ENCODE peak calls at places on chromosomes 6 and 20, in five cellular contexts. K is CD8-positive, alpha-beta T cell; N is AG04449; U is HFF-Myc; R is GM12878. M is an unnamed sample.

GRCh38 chr20:46651091-46651962 is at the start of gene SLC13A3:
- DNase-seq in R (no peak), N (no peak), U (no peak), K (no peak), M (no peak)

GRCh38 chr6:62338477-62338876 is 52.5 kb upstream of the KHDRBS2 start:
- DNase-seq in N (no peak), R (no peak), U (no peak), K (no peak), M (no peak)

GRCh38 chr6:168123165-168123911 is 44.3 kb upstream of the FRMD1 start:
- DNase-seq in K (no peak), U (no peak), N (no peak), R (no peak), M (no peak)

GRCh38 chr6:130843575-130844320 is 16.5 kb downstream of the SMLR1 start:
- DNase-seq in N (no peak), K (no peak), U (peak; percentile 50), R (peak; percentile 9), M (no peak)

GRCh38 chr6:27472182-27472616 is 706 bp downstream of the ZNF184 start:
- DNase-seq in N (no peak), U (peak; percentile 59), K (peak; percentile 73), R (peak; percentile 62), M (peak; percentile 46)

GRCh38 chr6:119671105-119671504 is 321.5 kb upstream of the MAN1A1 start:
- DNase-seq in N (no peak), K (no peak), U (no peak), R (no peak), M (no peak)

GRCh38 chr20:4244700-4245485 is 229.5 kb upstream of the RNF24 start:
- DNase-seq in U (no peak), N (no peak), K (no peak), R (no peak), M (no peak)

GRCh38 chr6:168130168-168130651 is 51.2 kb upstream of the FRMD1 start:
- DNase-seq in R (no peak), K (no peak), N (no peak), U (no peak), M (no peak)

GRCh38 chr20:17947474-17947815 is 21.1 kb downstream of the SNX5 start:
- DNase-seq in U (no peak), K (no peak), N (no peak), R (no peak), M (no peak)

GRCh38 chr6:72140795-72141194 is 254.4 kb downstream of the RIMS1 start:
- DNase-seq in U (no peak), K (no peak), R (no peak), N (no peak), M (no peak)

GRCh38 chr6:72238900-72239299 is 352.6 kb downstream of the RIMS1 start:
- DNase-seq in U (no peak), K (no peak), R (no peak), N (no peak), M (no peak)

GRCh38 chr6:125154184-125155135 is 887 bp downstream of the TPD52L1 start:
- DNase-seq in K (no peak), R (no peak), U (no peak), N (no peak), M (no peak)

GRCh38 chr6:82691997-82692396 is 328.4 kb downstream of the TPBG start:
- DNase-seq in R (no peak), U (no peak), N (no peak), K (no peak), M (no peak)

GRCh38 chr6:82687855-82688254 is 324.2 kb downstream of the TPBG start:
- DNase-seq in N (no peak), R (no peak), K (no peak), U (no peak), M (no peak)

GRCh38 chr6:82686719-82687118 is 323.1 kb downstream of the TPBG start:
- DNase-seq in N (no peak), R (no peak), U (no peak), K (no peak), M (no peak)

GRCh38 chr6:82690283-82690682 is 326.7 kb downstream of the TPBG start:
- DNase-seq in R (no peak), U (no peak), K (no peak), N (no peak), M (no peak)
- H3K4me3 ChIP-seq in R (no peak overlapping the region), U (no peak overlapping the region), K (no peak overlapping the region), N (no peak overlapping the region), M (no peak overlapping the region)

GRCh38 chr6:8830794-8831193 is 395.4 kb upstream of the SLC35B3 start:
- DNase-seq in K (no peak), U (no peak), R (no peak), N (no peak), M (no peak)
- H3K4me3 ChIP-seq in K (no peak overlapping the region), U (no peak overlapping the region), R (no peak overlapping the region), N (no peak overlapping the region), M (no peak overlapping the region)

DNA sequence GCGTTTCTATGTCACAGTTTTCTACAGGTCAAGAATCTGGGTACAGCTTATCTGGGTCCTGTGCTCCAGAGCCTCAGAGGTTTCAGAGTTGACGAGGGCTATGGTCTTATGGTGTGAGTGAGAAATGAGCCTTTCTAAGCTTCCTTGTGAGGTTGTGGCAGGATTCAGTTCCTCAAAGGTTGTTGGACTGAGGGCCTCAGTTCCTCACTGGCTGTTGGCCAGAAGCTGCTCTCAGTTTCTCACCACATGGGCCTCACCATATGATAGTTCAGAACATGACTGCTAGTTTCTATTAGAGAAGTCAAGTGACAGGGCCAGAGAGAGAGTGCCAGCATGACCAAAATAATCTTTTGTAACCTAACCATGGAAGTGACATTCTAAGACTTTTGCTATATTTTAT is 96.1 kb downstream of the NUS1 start:
- DNase-seq in K (no peak), N (no peak), R (peak; percentile 90), U (no peak), M (peak; percentile 95)
- H3K4me3 ChIP-seq in K (no peak overlapping the region), N (no peak overlapping the region), R (no peak overlapping the region), U (no peak overlapping the region), M (no peak overlapping the region)

GRCh38 chr6:143742070-143742954 is 64.5 kb downstream of the PHACTR2 start:
- DNase-seq in N (no peak), K (no peak), R (no peak), U (no peak), M (no peak)
- H3K4me3 ChIP-seq in N (no peak overlapping the region), K (no peak overlapping the region), R (no peak overlapping the region), U (no peak overlapping the region), M (no peak overlapping the region)

GRCh38 chr6:5490495-5491069 is 229.3 kb downstream of the FARS2 start:
- DNase-seq in K (no peak), R (no peak), U (no peak), N (no peak), M (no peak)

GRCh38 chr6:5484692-5485091 is 223.4 kb downstream of the FARS2 start:
- DNase-seq in R (no peak), U (no peak), N (no peak), K (no peak), M (no peak)

GRCh38 chr6:5481024-5481423 is 219.7 kb downstream of the FARS2 start:
- DNase-seq in U (no peak), N (no peak), R (no peak), K (no peak), M (no peak)

GRCh38 chr6:5482619-5483018 is 221.3 kb downstream of the FARS2 start:
- DNase-seq in K (no peak), N (no peak), R (no peak), U (no peak), M (no peak)

GRCh38 chr6:5486214-5486613 is 224.9 kb downstream of the FARS2 start:
- DNase-seq in K (no peak), R (peak; percentile 64), U (no peak), N (no peak), M (no peak)
- H3K4me3 ChIP-seq in K (no peak overlapping the region), R (peak overlapping the region; percentile 42), U (no peak overlapping the region), N (no peak overlapping the region), M (no peak overlapping the region)

GRCh38 chr6:86712039-86712438 is 225.3 kb upstream of the HTR1E start:
- DNase-seq in U (no peak), K (no peak), R (no peak), N (no peak), M (no peak)

DNA sequence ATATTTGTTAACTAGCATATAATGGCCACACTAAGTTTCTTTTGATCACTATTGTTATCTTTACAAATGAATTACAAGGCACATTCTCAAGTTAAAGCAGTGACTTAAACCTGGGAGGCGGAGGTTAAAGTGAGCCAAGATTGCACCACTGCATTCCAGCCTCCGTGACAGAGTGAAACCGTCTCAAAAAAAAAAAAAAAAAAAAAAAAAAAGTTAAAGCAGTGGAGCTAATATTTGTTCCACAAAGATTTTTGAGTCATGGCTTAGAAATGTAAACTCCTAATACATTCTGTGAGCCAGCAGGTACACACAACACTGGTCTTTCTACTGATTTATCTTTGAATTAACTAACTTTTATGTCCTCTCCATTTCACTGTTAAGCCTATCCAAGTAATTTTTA is 221.7 kb upstream of the HTR1E start:
- DNase-seq in R (no peak), N (no peak), U (no peak), K (no peak), M (no peak)
- H3K4me3 ChIP-seq in R (no peak overlapping the region), N (no peak overlapping the region), U (no peak overlapping the region), K (no peak overlapping the region), M (no peak overlapping the region)

DNA sequence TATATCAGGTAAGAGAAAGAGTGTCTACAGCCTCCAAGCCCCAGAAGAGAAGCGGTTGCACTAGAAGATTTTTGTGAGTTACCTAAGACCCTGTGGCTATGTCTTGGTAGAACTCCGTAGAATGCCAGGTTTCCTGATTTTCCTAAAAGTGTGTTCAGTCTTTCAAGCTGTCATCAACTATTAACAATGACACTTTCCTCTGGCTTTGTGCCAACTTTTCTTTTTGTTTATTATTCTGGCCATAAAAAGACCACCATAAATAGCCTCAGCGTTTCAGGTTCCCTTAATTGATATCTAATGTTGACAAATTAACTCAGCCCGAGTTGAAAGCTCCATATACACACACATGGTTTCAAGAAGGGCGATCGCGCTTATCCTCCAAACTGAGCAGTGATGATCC is 1.2 kb downstream of the PAK5 start:
- DNase-seq in N (no peak), R (no peak), U (no peak), K (no peak), M (no peak)
- H3K4me3 ChIP-seq in N (no peak overlapping the region), R (no peak overlapping the region), U (no peak overlapping the region), K (no peak overlapping the region), M (no peak overlapping the region)

DNA sequence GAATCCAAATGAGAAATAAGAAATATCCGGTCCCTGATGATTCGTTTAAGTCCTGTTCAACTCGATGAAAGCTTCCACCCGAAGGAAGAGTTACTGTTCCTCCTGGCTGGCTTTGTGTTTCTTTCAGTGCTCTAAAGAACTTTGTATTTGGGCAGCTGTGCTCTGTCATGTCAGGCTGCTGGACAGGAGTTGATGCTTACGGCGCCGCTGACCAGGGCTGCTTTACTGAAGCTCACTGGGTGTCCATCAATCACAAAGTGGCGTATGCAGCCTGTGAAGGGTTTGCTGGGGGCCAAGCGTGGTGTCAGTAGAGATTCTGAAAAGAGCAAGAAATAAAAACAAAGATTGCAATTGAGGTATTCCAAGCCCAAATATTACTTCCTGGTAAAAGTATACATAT is 21.9 kb downstream of the FAM229B start:
- DNase-seq in N (no peak), R (no peak), U (no peak), K (no peak), M (no peak)
- H3K4me3 ChIP-seq in N (no peak overlapping the region), R (no peak overlapping the region), U (no peak overlapping the region), K (no peak overlapping the region), M (no peak overlapping the region)